ENCODE peak calls at places on chromosomes 7 and 10, in four cellular contexts. G is lower leg skin, L is HepG2, H is stomach. B is an unnamed sample.

GRCh38 chr7:102119213-102119651 is 167.4 kb upstream of the SH2B2 start:
- DNase-seq in L (peak), H (no peak), G (no peak), B (no peak)

GRCh38 chr7:125670926-125671572 is 741.4 kb upstream of the POT1 start:
- DNase-seq in H (no peak), G (no peak), L (peak), B (no peak)

GRCh38 chr7:121797283-121798037 is 75.5 kb upstream of the PTPRZ1 start:
- DNase-seq in G (no peak), L (no peak), H (no peak), B (no peak)

GRCh38 chr10:79904671-79905321 is 44.1 kb downstream of the SFTPD start:
- DNase-seq in H (peak), L (no peak), G (peak), B (peak)

GRCh38 chr10:93463723-93464511 is 18.2 kb downstream of the MYOF start:
- DNase-seq in H (no peak), G (peak), L (no peak), B (peak)

GRCh38 chr10:59682986-59683937 is 26.4 kb downstream of the SLC16A9 start:
- DNase-seq in G (no peak), L (no peak), H (no peak), B (no peak)

GRCh38 chr7:13904689-13905088 is 84.8 kb downstream of the ETV1 start:
- DNase-seq in L (no peak), G (no peak), H (no peak), B (no peak)

GRCh38 chr7:125663961-125664360 is 734.3 kb upstream of the POT1 start:
- DNase-seq in H (no peak), L (no peak), G (no peak), B (no peak)

GRCh38 chr7:3082831-3083230 is 39.2 kb upstream of the CARD11 start:
- DNase-seq in G (no peak), H (no peak), L (no peak), B (no peak)

GRCh38 chr7:94095359-94096009 is 91.3 kb upstream of the BET1 start:
- DNase-seq in G (no peak), H (no peak), L (no peak), B (no peak)

GRCh38 chr7:129952164-129952652 is 552 bp downstream of the UBE2H start:
- DNase-seq in L (no peak), H (peak), G (peak), B (peak)

GRCh38 chr10:58488921-58489320 is 23.8 kb upstream of the BICC1 start:
- DNase-seq in G (no peak), H (no peak), L (no peak), B (no peak)

GRCh38 chr7:39089194-39089593 is 111.5 kb downstream of the POU6F2 start:
- DNase-seq in L (no peak), H (no peak), G (no peak), B (no peak)

GRCh38 chr10:85719408-85719807 is 647.2 kb downstream of the GRID1 start:
- DNase-seq in H (no peak), L (no peak), G (no peak), B (no peak)

GRCh38 chr10:89516149-89516832 is 19.1 kb downstream of the SLC16A12 start:
- DNase-seq in G (no peak), H (no peak), L (no peak), B (peak)

GRCh38 chr10:111968624-111969023 is 214.9 kb downstream of the GPAM start:
- DNase-seq in H (no peak), G (no peak), L (no peak), B (no peak)

GRCh38 chr10:3803884-3804741 is 19.1 kb upstream of the KLF6 start:
- DNase-seq in G (no peak), H (no peak), L (no peak), B (no peak)

GRCh38 chr10:124626759-124627380 is 117.3 kb downstream of the FAM53B start:
- DNase-seq in H (peak), G (no peak), L (no peak), B (no peak)

GRCh38 chr7:102814025-102814471 is 65.2 kb downstream of the FAM185A start:
- DNase-seq in H (no peak), G (no peak), L (no peak), B (no peak)

GRCh38 chr10:64682043-64682442 is 1160.8 kb downstream of the REEP3 start:
- DNase-seq in L (no peak), G (no peak), H (no peak), B (no peak)

GRCh38 chr7:158865462-158865922 is 9.1 kb downstream of the DYNC2I1 start:
- DNase-seq in G (peak), L (peak), H (no peak), B (no peak)

GRCh38 chr10:43069597-43069996 is 7.3 kb upstream of the RET start:
- DNase-seq in L (no peak), G (no peak), H (no peak), B (no peak)

GRCh38 chr7:40884226-40884625 is 749.4 kb downstream of the SUGCT start:
- DNase-seq in L (no peak), G (no peak), H (no peak), B (no peak)

GRCh38 chr7:139582671-139583155 is 59.2 kb downstream of the CLEC2L start:
- DNase-seq in L (no peak), G (peak), H (peak), B (no peak)

GRCh38 chr10:3871424-3871996 is 86.5 kb upstream of the KLF6 start:
- DNase-seq in H (no peak), G (no peak), L (no peak), B (no peak)

GRCh38 chr10:132729810-132730565 is 56.0 kb downstream of the NKX6-2 start:
- DNase-seq in H (no peak), L (no peak), G (no peak), B (no peak)

GRCh38 chr10:18246967-18247366 is 106.7 kb downstream of the CACNB2 start:
- DNase-seq in L (no peak), G (no peak), H (no peak), B (no peak)

GRCh38 chr7:105369944-105370343 is 18.8 kb downstream of the SRPK2 start:
- DNase-seq in H (no peak), G (no peak), L (no peak), B (no peak)

GRCh38 chr7:18109762-18110161 is 82.1 kb upstream of the PRPS1L1 start:
- DNase-seq in L (no peak), G (no peak), H (no peak), B (no peak)

GRCh38 chr7:81447351-81447952 is 322.4 kb downstream of the HGF start:
- DNase-seq in L (peak), G (no peak), H (no peak), B (no peak)

GRCh38 chr7:133629696-133630095 is 376.8 kb downstream of the EXOC4 start:
- DNase-seq in H (no peak), L (no peak), G (no peak), B (no peak)

GRCh38 chr10:59323036-59323459 is 39.3 kb downstream of the FAM13C start:
- DNase-seq in L (peak), H (no peak), G (no peak), B (no peak)

GRCh38 chr10:14617850-14618249 is 156.8 kb downstream of the FAM107B start:
- DNase-seq in H (no peak), G (peak), L (no peak), B (no peak)

GRCh38 chr7:102836206-102836938 is 76.4 kb upstream of the LRRC17 start:
- DNase-seq in L (no peak), G (no peak), H (no peak), B (no peak)

GRCh38 chr10:102404361-102405107 is 9.0 kb downstream of the NFKB2 start:
- DNase-seq in L (no peak), G (no peak), H (no peak), B (no peak)
- TF ChIP-seq POLR2A in L (no peak), G (no peak), H (no peak), B (no peak)

GRCh38 chr10:122062831-122063674 is 74.1 kb downstream of the TACC2 start:
- DNase-seq in G (peak), H (peak), L (peak), B (peak)
- TF ChIP-seq POLR2A in G (no peak), H (no peak), L (peak), B (no peak)

GRCh38 chr7:137658194-137658900 is 188.4 kb downstream of the DGKI start:
- DNase-seq in L (no peak), G (no peak), H (no peak), B (no peak)

GRCh38 chr7:137655804-137656203 is 191.0 kb downstream of the DGKI start:
- DNase-seq in G (no peak), H (no peak), L (no peak), B (no peak)

GRCh38 chr7:137657476-137658193 is 189.1 kb downstream of the DGKI start:
- DNase-seq in H (no peak), G (no peak), L (no peak), B (no peak)

GRCh38 chr7:137656850-137657232 is 189.9 kb downstream of the DGKI start:
- DNase-seq in L (no peak), H (no peak), G (no peak), B (no peak)

DNA sequence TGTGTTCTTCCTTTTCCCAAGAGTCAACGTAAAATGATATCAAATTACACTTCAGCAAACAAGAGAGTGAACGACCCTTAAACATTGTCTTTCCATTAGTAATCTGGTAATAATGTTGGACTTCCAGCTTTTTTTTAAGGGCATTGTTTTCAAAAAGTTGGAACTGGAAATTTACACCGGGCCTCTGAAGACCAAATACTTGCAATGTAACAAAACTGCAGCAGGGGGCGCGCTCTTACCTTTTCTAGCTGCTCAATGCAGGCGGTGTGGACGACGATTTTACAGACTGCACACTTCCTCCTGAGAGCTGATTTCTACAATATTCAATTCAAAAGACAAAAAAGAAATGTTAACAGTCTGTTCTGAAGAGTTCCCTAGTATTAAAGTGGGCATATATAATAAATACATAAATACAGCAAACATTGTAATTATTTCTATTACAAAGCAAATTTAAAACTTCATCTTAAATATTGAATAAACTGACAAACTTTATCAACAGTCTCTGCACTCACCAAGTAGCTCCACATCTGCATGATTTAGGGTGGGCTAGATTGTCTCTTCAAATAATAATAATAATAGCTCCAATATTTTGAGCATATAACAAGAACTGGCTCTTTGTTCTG is 190.4 kb downstream of the DGKI start:
- DNase-seq in G (peak), L (peak), H (peak), B (peak)
- TF ChIP-seq POLR2A in G (no peak), L (no peak), H (no peak), B (no peak)

DNA sequence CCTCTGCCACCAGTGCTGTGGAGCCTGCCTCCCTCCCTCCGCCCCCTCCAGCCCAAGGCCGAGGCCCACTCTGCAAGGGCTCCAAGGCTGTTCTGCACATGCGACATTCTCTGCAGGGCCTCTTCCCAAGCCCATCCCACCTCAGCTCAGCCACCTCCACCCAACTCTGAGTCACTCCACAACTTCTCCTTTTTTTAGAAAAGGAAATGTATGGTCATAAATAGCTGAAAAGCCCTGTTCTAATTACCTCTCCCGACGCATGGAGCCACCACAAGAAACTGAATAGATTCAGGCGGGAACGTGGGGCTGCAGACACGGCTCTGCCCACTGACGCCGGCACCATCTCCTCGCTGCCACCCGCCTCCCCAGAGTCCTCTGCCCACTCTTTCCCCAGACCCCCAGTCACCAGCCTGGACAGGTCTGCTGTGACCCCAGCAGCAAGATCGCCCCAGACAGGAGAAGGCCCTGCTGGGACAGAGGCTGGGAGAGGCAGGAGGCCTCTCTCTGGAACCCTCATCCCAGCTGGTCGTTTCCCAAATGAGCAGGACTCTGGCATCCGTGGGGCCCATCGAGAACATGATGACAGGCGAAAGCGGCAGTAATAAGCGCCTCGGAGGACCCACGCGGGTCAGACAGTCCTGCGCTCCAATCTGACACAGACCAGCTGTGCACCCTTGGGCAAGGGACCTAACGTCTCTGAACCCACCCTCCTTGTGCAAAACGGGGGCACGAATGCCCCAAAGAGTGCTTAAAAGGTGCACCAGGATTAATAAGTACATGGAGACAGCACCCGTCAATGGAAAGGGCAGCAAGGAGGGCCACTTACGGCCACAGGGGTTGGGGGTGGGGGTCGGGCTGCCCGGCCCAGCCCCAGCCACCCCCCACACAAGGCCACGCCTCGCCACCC is 213.7 kb downstream of the MAD1L1 start:
- DNase-seq in G (no peak), H (no peak), L (no peak), B (peak)
- TF ChIP-seq POLR2A in G (no peak), H (no peak), L (no peak), B (no peak)

DNA sequence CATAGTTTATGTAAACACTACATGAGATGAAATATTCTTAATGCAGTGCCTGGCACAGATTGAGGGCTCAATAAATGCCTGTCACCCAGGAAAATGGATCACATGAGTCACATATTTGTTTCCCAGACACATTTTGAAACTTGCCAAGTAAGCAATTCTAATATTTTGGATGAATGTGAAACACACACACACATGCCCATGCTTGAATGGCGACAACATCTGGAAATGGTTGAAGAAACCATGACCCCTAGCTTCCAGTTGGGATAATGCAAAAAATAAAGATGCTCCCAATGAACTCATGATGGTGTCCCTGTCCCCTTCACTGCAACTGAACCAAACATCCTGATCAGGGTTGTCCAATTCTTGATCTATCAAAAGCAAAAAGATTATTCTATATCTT is 797.3 kb downstream of the XPNPEP1 start:
- DNase-seq in L (no peak), H (no peak), G (no peak), B (no peak)
- TF ChIP-seq POLR2A in L (no peak), H (no peak), G (no peak), B (no peak)

DNA sequence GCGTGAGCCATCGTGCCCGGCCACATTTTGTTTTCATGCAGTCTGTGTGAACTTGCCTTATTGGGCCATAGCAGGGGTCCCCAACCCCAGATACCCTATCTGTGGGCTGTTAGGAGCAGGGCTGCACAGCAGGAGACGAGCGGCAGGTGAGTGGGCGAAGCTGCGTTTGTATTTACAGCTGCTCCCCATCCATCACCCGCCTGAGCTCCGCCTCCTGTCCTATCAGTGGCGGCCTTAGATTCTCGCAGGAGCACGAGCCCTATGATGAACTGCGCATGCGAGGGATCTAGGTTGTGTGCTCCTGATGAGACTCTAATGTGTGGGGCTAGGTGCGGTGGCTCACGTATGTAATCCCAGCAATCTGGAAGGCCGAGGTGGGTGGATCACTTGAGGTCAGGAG is 293.9 kb downstream of the CAMK1D start:
- DNase-seq in G (no peak), L (no peak), H (no peak), B (no peak)
- TF ChIP-seq POLR2A in G (no peak), L (no peak), H (no peak), B (no peak)

GRCh38 chr10:72315611-72316385 is 38.9 kb downstream of the DNAJB12 start:
- DNase-seq in L (no peak), G (no peak), H (peak), B (peak)
- TF ChIP-seq POLR2A in L (no peak), G (no peak), H (no peak), B (no peak)

GRCh38 chr7:20330797-20331230 is at the start of gene ITGB8:
- DNase-seq in G (peak), L (no peak), H (peak), B (peak)
- TF ChIP-seq POLR2A in G (no peak), L (no peak), H (no peak), B (no peak)

DNA sequence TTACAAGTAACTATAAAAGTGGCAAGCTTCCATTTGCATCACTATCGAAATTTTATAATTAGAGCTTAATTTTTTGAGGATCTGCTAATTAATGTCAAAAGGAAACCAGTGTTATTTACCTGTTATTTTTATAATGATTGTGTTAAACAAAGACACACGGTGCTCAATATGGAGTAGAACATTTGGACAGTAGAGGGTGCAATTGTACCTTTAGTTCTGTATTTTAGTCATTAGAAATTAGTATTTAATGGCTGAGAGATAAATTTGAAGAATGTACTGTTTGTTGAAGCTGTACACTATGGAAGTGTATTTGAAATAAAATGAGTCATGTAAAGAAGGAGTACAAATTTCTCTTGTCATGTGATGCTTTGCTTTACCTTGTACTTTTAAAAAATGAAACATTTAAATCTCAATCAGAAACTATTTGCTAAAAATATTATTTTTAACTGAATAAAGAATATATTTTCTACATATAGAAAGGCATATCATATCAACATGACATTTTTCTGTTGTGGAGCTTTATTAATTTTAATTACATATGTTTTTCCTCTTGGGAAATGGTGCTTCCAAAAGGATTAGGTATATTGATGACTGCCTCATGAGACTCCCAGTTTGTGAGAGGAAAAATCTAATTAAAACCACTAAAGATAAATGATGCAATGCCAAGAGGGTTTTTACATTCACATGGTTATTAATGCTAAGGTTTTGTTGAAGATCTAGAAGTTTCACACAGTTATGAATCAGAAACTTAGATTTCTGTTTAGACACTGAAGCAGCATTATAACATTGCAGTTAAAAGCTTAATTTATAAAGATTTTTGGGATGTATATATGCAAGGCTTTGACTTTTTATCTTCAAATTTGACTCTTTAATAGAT is 10.4 kb upstream of the PRKG1 start:
- DNase-seq in L (peak), H (no peak), G (no peak), B (no peak)
- TF ChIP-seq POLR2A in L (no peak), H (no peak), G (no peak), B (no peak)

B was measured in sigmoid colon.